ENCODE peak calls at places on chromosomes 1 and 21, in five cellular contexts. C is IMR-90, O is neuronal stem cell, I is mesenchymal stem cell, A is H1. V is an unnamed sample.

GRCh38 chr1:85465099-85465790 is at the start of gene DDAH1:
- DNase-seq in O (no peak), A (peak; percentile 9), I (peak; percentile 73), C (peak; percentile 65), V (peak; percentile 70)

GRCh38 chr1:83531910-83532309 is 467.0 kb downstream of the TTLL7 start:
- DNase-seq in A (no peak), I (no peak), O (no peak), C (no peak), V (no peak)

GRCh38 chr1:81801032-81801833 is 499 bp downstream of the ADGRL2 start:
- DNase-seq in I (peak; percentile 97), C (peak; percentile 88), O (peak; percentile 88), A (no peak), V (peak; percentile 97)

GRCh38 chr1:78277253-78277652 is 213.5 kb upstream of the PTGFR start:
- DNase-seq in A (no peak), O (no peak), C (peak; percentile 85), I (peak; percentile 69), V (no peak)

GRCh38 chr1:151340870-151341754 is 5.9 kb downstream of the RFX5 start:
- DNase-seq in C (peak; percentile 86), A (no peak), O (peak; percentile 65), I (peak; percentile 93), V (peak; percentile 96)

GRCh38 chr1:157781048-157781447 is 4.1 kb upstream of the FCRL2 start:
- DNase-seq in C (no peak), A (no peak), O (no peak), I (no peak), V (no peak)

GRCh38 chr1:9797049-9797448 is 26.7 kb downstream of the CLSTN1 start:
- DNase-seq in O (no peak), A (no peak), I (no peak), C (no peak), V (no peak)

GRCh38 chr1:109193653-109194590 is 19.8 kb upstream of the SARS1 start:
- DNase-seq in C (no peak), A (no peak), I (peak; percentile 39), O (peak; percentile 20), V (peak; percentile 49)

GRCh38 chr21:21163904-21164303 is 165.7 kb downstream of the NCAM2 start:
- DNase-seq in C (peak; percentile 82), O (peak; percentile 31), A (no peak), I (peak; percentile 74), V (peak; percentile 57)

GRCh38 chr1:158113759-158114127 is 67.0 kb upstream of the CD1D start:
- DNase-seq in I (no peak), C (no peak), O (no peak), A (no peak), V (no peak)

GRCh38 chr1:177959793-177960515 is 9.9 kb downstream of the SEC16B start:
- DNase-seq in C (peak; percentile 68), I (peak; percentile 36), A (no peak), O (no peak), V (peak; percentile 33)

GRCh38 chr21:43719748-43720538 is 1.0 kb downstream of the PDXK start:
- DNase-seq in A (no peak), I (peak; percentile 31), O (no peak), C (no peak), V (no peak)

GRCh38 chr1:25520446-25521061 is 22.9 kb upstream of the LDLRAP1 start:
- DNase-seq in A (no peak), O (peak; percentile 43), I (peak; percentile 63), C (peak; percentile 69), V (peak; percentile 51)

GRCh38 chr1:93416183-93416582 is 31.7 kb upstream of the FNBP1L start:
- DNase-seq in C (no peak), O (no peak), A (no peak), I (no peak), V (no peak)

GRCh38 chr1:55484173-55484572 is 269.0 kb upstream of the USP24 start:
- DNase-seq in I (no peak), C (peak; percentile 19), A (no peak), O (no peak), V (peak; percentile 24)

GRCh38 chr1:81800741-81801031 is at the start of gene ADGRL2:
- DNase-seq in O (no peak), C (no peak), I (no peak), A (no peak), V (no peak)

GRCh38 chr1:77265180-77265579 is 16.6 kb upstream of the AK5 start:
- DNase-seq in I (no peak), O (no peak), C (no peak), A (no peak), V (peak; percentile 15)

GRCh38 chr1:48405940-48406339 is 66.1 kb downstream of the SPATA6 start:
- DNase-seq in O (no peak), I (no peak), A (no peak), C (no peak), V (no peak)

GRCh38 chr1:183568176-183569041 is 21.9 kb downstream of the NCF2 start:
- DNase-seq in O (no peak), A (no peak), I (no peak), C (no peak), V (peak; percentile 77)

GRCh38 chr1:176102700-176103244 is 104.3 kb downstream of the COP1 start:
- DNase-seq in I (peak; percentile 22), O (no peak), A (no peak), C (peak; percentile 64), V (peak; percentile 10)

GRCh38 chr1:196214866-196215265 is 393.4 kb downstream of the KCNT2 start:
- DNase-seq in C (no peak), A (no peak), O (no peak), I (no peak), V (peak; percentile 13)

GRCh38 chr1:85135456-85135798 is 65.4 kb downstream of the SYDE2 start:
- DNase-seq in A (no peak), C (no peak), I (no peak), O (no peak), V (no peak)

GRCh38 chr1:25725482-25725881 is 74.5 kb upstream of the SELENON start:
- DNase-seq in A (no peak), I (no peak), C (no peak), O (no peak), V (no peak)

GRCh38 chr1:155321577-155322497 is 1.1 kb downstream of the RUSC1 start:
- DNase-seq in C (no peak), I (peak; percentile 41), O (no peak), A (no peak), V (no peak)

GRCh38 chr1:147515046-147515869 is 26.0 kb upstream of the BCL9 start:
- DNase-seq in O (no peak), C (peak; percentile 41), A (no peak), I (peak; percentile 18), V (peak; percentile 89)

GRCh38 chr1:212225416-212225815 is 59.8 kb upstream of the PPP2R5A start:
- DNase-seq in I (no peak), C (no peak), O (no peak), A (no peak), V (no peak)

DNA sequence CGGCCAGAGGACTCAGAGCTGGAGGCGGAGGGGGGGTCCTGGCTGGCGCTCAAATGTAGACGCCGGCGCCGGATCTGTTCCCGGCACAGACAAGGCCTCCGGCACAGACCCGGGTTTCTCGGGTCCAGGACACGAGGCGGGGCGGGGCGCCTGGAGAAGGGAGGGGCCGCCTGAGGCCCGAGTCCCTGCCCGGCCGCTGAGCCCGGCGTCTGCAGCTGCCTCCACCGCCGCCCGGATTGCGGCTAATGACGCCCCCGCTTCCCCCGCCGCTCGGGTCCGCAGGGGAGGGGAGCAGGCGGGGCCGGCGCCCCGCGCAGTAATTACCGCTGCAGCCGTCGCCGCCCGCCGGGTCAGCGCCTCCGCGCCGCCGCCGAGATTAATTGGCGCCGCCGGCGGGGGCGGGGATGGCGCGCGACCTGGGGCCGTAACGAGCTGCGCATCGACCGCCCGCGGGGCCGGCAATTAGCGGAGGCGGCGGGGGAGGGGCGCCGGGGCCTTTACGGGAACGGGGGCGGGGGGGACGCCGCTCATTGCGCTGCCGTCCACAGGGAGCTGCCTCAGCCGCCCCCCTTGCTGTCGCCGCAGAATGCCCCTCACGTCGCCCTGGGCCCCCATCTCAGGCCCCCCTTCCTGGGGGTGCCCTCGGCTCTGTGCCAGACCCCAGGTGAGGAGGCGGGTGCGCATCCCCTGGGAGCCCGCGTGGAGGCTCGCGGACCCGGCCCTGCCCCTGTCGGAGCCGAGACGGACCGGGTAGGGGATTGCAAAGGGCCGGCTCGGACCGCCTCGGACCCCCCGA is 17.3 kb downstream of the NOC2L start:
- DNase-seq in O (peak; percentile 77), C (peak; percentile 51), I (peak; percentile 85), A (no peak), V (peak; percentile 97)
- H3K4me3 ChIP-seq in O (peak overlapping the region; percentile 69), C (peak overlapping the region; percentile 42), I (no peak overlapping the region), A (peak overlapping the region; percentile 19), V (peak overlapping the region; percentile 56)

GRCh38 chr1:220356981-220357850 is 85.0 kb upstream of the RAB3GAP2 start:
- DNase-seq in A (no peak), O (no peak), I (no peak), C (no peak), V (no peak)
- H2BK15ac ChIP-seq in A (no peak overlapping the region), O (no peak overlapping the region), I (no peak overlapping the region), C (no peak overlapping the region), V (no peak overlapping the region)

DNA sequence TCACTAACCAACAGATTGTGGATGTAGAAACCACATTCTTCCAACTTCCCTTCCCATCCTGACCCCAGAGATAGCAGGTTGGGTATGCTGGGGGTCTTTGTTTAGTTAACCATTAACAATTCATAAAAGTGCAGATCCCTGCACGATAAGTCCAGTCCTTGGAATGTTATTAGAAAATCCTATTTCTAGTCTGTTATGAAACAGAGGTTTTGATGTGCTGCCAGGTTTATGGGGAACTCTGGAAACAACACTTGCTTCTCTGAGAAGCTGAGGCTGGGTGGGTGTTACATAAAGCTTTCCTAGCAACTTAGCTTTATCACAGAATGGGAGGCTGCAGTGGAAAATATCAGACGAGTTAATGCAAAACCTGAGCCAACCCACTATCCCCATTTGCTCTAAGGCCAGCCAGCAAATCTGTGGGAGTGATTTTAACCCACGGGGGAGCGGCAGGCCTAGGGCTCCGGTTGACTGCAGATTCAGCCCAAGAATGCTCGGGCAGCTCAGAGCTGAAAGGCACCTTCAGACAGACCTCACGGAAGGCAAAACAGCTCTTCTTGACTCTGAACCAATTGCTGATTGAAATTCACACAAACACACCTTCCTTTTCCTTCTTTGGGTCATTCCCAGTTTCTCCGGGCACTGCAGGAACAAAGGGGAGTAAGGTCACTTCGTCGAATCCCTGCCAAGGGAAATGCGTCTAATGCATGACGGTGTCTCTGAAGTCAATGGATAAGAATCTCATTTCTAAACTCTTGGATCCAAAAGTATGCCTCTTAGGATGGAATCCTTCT is 111.7 kb upstream of the IRF2BP2 start:
- DNase-seq in I (peak; percentile 69), A (no peak), C (peak; percentile 98), O (no peak), V (no peak)
- H3K4me3 ChIP-seq in I (peak overlapping the region; percentile 61), A (no peak overlapping the region), C (no peak overlapping the region), O (no peak overlapping the region), V (no peak overlapping the region)

GRCh38 chr21:46413365-46413696 is 45.4 kb upstream of the DIP2A start:
- DNase-seq in I (no peak), C (no peak), A (no peak), O (no peak), V (no peak)

GRCh38 chr21:46416551-46416950 is 42.1 kb upstream of the DIP2A start:
- DNase-seq in C (no peak), O (no peak), A (no peak), I (no peak), V (no peak)

GRCh38 chr21:46412521-46413364 is 45.9 kb upstream of the DIP2A start:
- DNase-seq in I (no peak), A (no peak), O (no peak), C (no peak), V (no peak)

GRCh38 chr21:46411691-46412090 is 47.0 kb upstream of the DIP2A start:
- DNase-seq in O (no peak), C (no peak), A (no peak), I (no peak), V (no peak)

DNA sequence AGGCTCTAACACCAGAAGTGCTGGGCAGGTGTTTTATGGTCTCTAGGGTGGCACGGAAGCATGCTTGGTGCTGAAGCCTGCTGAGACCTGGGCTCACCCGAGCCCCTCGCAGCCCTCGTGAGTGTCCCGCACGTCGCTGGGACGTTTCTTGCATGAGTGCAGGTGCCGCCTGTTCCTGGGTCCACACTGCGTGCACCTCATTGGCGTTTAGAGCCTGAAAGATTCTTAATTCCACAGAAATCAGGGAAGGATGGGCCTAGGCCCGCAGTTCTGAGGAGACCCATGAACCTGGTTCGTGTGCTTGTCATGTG is 43.8 kb upstream of the DIP2A start:
- DNase-seq in C (no peak), O (no peak), I (no peak), A (no peak), V (no peak)
- H2BK15ac ChIP-seq in C (no peak overlapping the region), O (no peak overlapping the region), I (no peak overlapping the region), A (no peak overlapping the region), V (no peak overlapping the region)